ENCODE peak calls at places on chromosome 4, in four cellular contexts. B, Q, D and I are unnamed samples.
A peak's percentile ranks its signal among the peaks of the same experiment; 100 is the strongest.

GRCh38 chr4:187357045-187357643 is 633.5 kb upstream of the FAT1 start:
- DNase-seq in Q (no peak), B (no peak), D (no peak), I (no peak)

GRCh38 chr4:3034231-3034630 is 40.1 kb downstream of the HTT-AS start:
- DNase-seq in Q (no peak), D (no peak), B (no peak), I (no peak)

GRCh38 chr4:156528216-156528615 is 443.4 kb downstream of the PDGFC start:
- DNase-seq in B (no peak), Q (no peak), D (no peak), I (no peak)

GRCh38 chr4:25749150-25749794 is 93.6 kb downstream of the SLC34A2 start:
- DNase-seq in B (no peak), D (no peak), Q (no peak), I (no peak)

GRCh38 chr4:158938462-158939044 is 164.3 kb upstream of the RAPGEF2 start:
- DNase-seq in B (no peak), D (peak; percentile 7), Q (no peak), I (no peak)

GRCh38 chr4:13546855-13547562 is 2.7 kb upstream of the NKX3-2 start:
- DNase-seq in D (no peak), B (no peak), Q (no peak), I (peak; percentile 66)

GRCh38 chr4:23888421-23889319 is 1.2 kb downstream of the PPARGC1A start:
- DNase-seq in D (no peak), Q (no peak), B (no peak), I (peak; percentile 14)

GRCh38 chr4:168398589-168398988 is 80.0 kb upstream of the DDX60 start:
- DNase-seq in Q (peak; percentile 27), B (no peak), D (no peak), I (no peak)

GRCh38 chr4:169080970-169081369 is 70.9 kb upstream of the CBR4 start:
- DNase-seq in B (no peak), Q (no peak), D (no peak), I (no peak)

GRCh38 chr4:6525474-6525873 is 49.5 kb upstream of the MAN2B2 start:
- DNase-seq in B (no peak), Q (no peak), D (no peak), I (no peak)

GRCh38 chr4:155234206-155234605 is 25.8 kb downstream of the NPY2R start:
- DNase-seq in D (no peak), B (no peak), Q (no peak), I (no peak)

GRCh38 chr4:119872344-119873031 is 194.2 kb downstream of the MAD2L1 start:
- DNase-seq in Q (no peak), D (no peak), B (no peak), I (no peak)

GRCh38 chr4:97330915-97331314 is 812.4 kb downstream of the STPG2 start:
- DNase-seq in B (no peak), Q (no peak), D (no peak), I (no peak)

GRCh38 chr4:16860506-16860905 is 37.9 kb downstream of the LDB2 start:
- DNase-seq in Q (no peak), D (no peak), B (no peak), I (no peak)

GRCh38 chr4:89894654-89895652 is at the start of gene MMRN1:
- DNase-seq in Q (no peak), D (no peak), B (no peak), I (peak; percentile 9)

GRCh38 chr4:117700111-117700892 is 334.0 kb upstream of the NDST3 start:
- DNase-seq in Q (peak; percentile 12), D (no peak), B (no peak), I (no peak)

GRCh38 chr4:55393461-55394320 is 2.1 kb upstream of the TMEM165 start:
- DNase-seq in Q (no peak), D (no peak), B (no peak), I (no peak)

GRCh38 chr4:33381806-33382205 is 2661.6 kb downstream of the PCDH7 start:
- DNase-seq in Q (no peak), D (no peak), B (no peak), I (no peak)

GRCh38 chr4:134807231-134807745 is 605.7 kb upstream of the PABPC4L start:
- DNase-seq in D (no peak), Q (no peak), B (no peak), I (no peak)

GRCh38 chr4:38179690-38180299 is 219.6 kb downstream of the PTTG2 start:
- DNase-seq in D (peak; percentile 89), B (no peak), Q (no peak), I (peak; percentile 71)

GRCh38 chr4:108709234-108709633 is 53.6 kb downstream of the ETNPPL start:
- DNase-seq in D (no peak), Q (no peak), B (no peak), I (no peak)

GRCh38 chr4:36332023-36332781 is 50.8 kb downstream of the DTHD1 start:
- DNase-seq in Q (no peak), D (no peak), B (no peak), I (no peak)
- TF ChIP-seq CTCF in Q (no peak), D (no peak), B (no peak), I (no peak)

DNA sequence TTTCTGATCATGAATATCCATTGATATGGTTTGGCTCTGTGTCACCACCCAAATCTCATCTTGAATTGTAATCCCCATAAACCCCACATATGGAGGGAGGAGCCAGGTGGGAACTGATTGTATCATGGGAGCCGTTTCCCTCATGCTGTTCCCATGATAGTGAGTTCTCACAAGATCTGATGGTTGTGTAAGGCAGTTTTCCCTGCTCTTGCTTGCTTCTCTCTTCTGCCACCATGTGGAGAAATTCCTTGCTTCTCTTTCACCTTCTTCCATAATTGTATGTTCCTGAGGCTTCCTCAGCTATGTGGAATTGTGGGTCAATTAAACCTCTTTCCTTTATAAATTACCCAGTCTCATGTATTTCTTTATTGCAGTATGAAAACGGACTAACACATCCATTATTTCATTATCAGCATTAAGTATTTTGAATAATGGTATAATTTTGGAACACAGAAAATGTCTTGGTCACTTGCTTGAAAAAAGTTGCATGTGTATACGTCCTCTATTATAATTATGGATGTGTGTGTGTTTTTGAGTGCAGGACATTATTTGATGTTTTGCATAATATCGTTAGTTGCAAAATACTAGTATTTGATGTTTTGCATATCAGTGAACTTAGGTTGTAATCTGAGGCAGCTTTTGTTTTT is 334.6 kb downstream of the PCDH10 start:
- DNase-seq in B (no peak), D (peak; percentile 7), Q (peak; percentile 34), I (peak; percentile 17)
- TF ChIP-seq CTCF in B (no peak), D (no peak), Q (peak; percentile 48), I (no peak)

GRCh38 chr4:149164282-149164681 is 651.4 kb downstream of the IQCM start:
- DNase-seq in Q (no peak), B (no peak), D (no peak), I (no peak)
- TF ChIP-seq CTCF in Q (no peak), B (no peak), D (no peak), I (no peak)

GRCh38 chr4:152460488-152460887 is 75.4 kb downstream of the FBXW7 start:
- DNase-seq in D (no peak), B (no peak), Q (no peak), I (no peak)
- TF ChIP-seq CTCF in D (no peak), B (no peak), Q (peak; percentile 10), I (no peak)